ENCODE peak calls at places on chromosomes 2 and 18, in four cellular contexts. Y is T1000, Z is fibroblast of lung, Q is activated gamma-delta T cell treated with Interleukin-2 at 50 U/mL for 16 hours. F is an unnamed sample.

GRCh38 chr2:24970483-24971299 is 1.1 kb downstream of the DNAJC27 start:
- DNase-seq in Y (no peak), Z (peak; percentile 47), Q (no peak), F (no peak)

GRCh38 chr2:166628478-166629136 is 134.6 kb upstream of the SCN7A start:
- DNase-seq in Z (no peak), Y (no peak), Q (no peak), F (no peak)

GRCh38 chr18:59547691-59548182 is 149.5 kb downstream of the CCBE1 start:
- DNase-seq in Y (no peak), Z (peak; percentile 90), Q (no peak), F (no peak)

GRCh38 chr18:74820160-74820780 is 222.6 kb downstream of the ZNF407 start:
- DNase-seq in Z (no peak), Y (no peak), Q (no peak), F (no peak)

GRCh38 chr2:241980193-241980592 is 110.7 kb downstream of the RTP5 start:
- DNase-seq in Q (no peak), Z (no peak), Y (no peak), F (no peak)

GRCh38 chr2:74639550-74639949 is 8.6 kb downstream of the M1AP start:
- DNase-seq in Z (no peak), Y (no peak), Q (no peak), F (no peak)

GRCh38 chr2:206255003-206255402 is 19.5 kb upstream of the ZDBF2 start:
- DNase-seq in Z (no peak), Y (no peak), Q (no peak), F (no peak)

GRCh38 chr2:36789181-36789804 is 92.8 kb downstream of the VIT start:
- DNase-seq in Z (no peak), Q (no peak), Y (no peak), F (no peak)

GRCh38 chr2:15811367-15811766 is 129.0 kb upstream of the MYCN start:
- DNase-seq in Y (no peak), Z (no peak), Q (no peak), F (no peak)

GRCh38 chr2:240687045-240687740 is 4.5 kb upstream of the AQP12A start:
- DNase-seq in Y (no peak), Z (no peak), Q (no peak), F (peak; percentile 39)

GRCh38 chr2:106839849-106840595 is 45.9 kb downstream of the ST6GAL2 start:
- DNase-seq in Q (no peak), Z (no peak), Y (no peak), F (no peak)

GRCh38 chr2:89850481-89850880 is 1159.0 kb downstream of the RPIA start:
- DNase-seq in Y (no peak), Z (no peak), Q (no peak), F (no peak)

F was measured in B cell.